ENCODE peak calls at places on chromosomes 7 and 10, in nine cellular contexts. P is psoas muscle; O is CD8-positive, alpha-beta memory T cell; Y is CD4-positive, alpha-beta memory T cell; R is HCT116; I is GM23248; N is CD8-positive, alpha-beta T cell; W is HepG2; A is lower lobe of right lung. C is an unnamed sample.

GRCh38 chr7:31373337-31374289 is 33.1 kb upstream of the NEUROD6 start:
- DNase-seq in W (peak; percentile 34), O (no peak), Y (no peak), N (no peak), A (no peak), I (peak; percentile 55), P (no peak), R (peak; percentile 51), C (no peak)

GRCh38 chr7:135111379-135111778 is 36.5 kb upstream of the TMEM140 start:
- DNase-seq in W (no peak), A (no peak), O (no peak), Y (no peak), N (no peak), R (no peak), I (peak; percentile 10), P (no peak), C (no peak)

GRCh38 chr7:88759216-88759955 is at the start of gene ZNF804B:
- DNase-seq in N (no peak), I (peak; percentile 8), A (no peak), W (no peak), R (no peak), O (peak; percentile 40), P (peak; percentile 42), Y (no peak), C (peak; percentile 38)

GRCh38 chr7:42236266-42237161 is 495 bp downstream of the GLI3 start:
- DNase-seq in Y (no peak), R (no peak), I (peak; percentile 85), O (no peak), W (no peak), N (no peak), A (peak; percentile 60), P (peak; percentile 73), C (peak; percentile 89)

GRCh38 chr10:1116051-1116450 is 59.9 kb downstream of the WDR37 start:
- DNase-seq in A (no peak), Y (no peak), P (no peak), O (no peak), N (no peak), W (no peak), R (no peak), I (no peak), C (no peak)

GRCh38 chr10:42304341-42304740 is 334.0 kb downstream of the ZNF33B start:
- DNase-seq in A (no peak), I (no peak), W (no peak), P (no peak), Y (no peak), O (no peak), R (no peak), N (no peak), C (no peak)

GRCh38 chr10:14173706-14174594 is 156.8 kb downstream of the FRMD4A start:
- DNase-seq in A (no peak), P (no peak), N (no peak), O (no peak), Y (peak; percentile 31), I (peak; percentile 29), W (no peak), R (no peak), C (no peak)

GRCh38 chr10:5532618-5533097 is 7.9 kb downstream of the CALML3 start:
- DNase-seq in Y (no peak), I (peak; percentile 55), A (no peak), O (no peak), R (no peak), W (no peak), P (no peak), N (no peak), C (peak; percentile 19)

GRCh38 chr7:4612939-4613841 is 68.9 kb upstream of the FOXK1 start:
- DNase-seq in Y (no peak), N (no peak), R (no peak), O (no peak), W (no peak), I (peak; percentile 64), P (no peak), A (no peak), C (peak; percentile 61)

GRCh38 chr10:78776746-78777145 is 292.0 kb upstream of the ZMIZ1 start:
- DNase-seq in Y (no peak), R (no peak), P (no peak), N (no peak), O (no peak), A (no peak), W (no peak), I (no peak), C (peak; percentile 47)

GRCh38 chr7:36670585-36671431 is 53.5 kb downstream of the AOAH start:
- DNase-seq in I (peak; percentile 69), W (peak; percentile 42), Y (peak; percentile 74), R (peak; percentile 60), N (peak; percentile 74), P (peak; percentile 56), O (peak; percentile 70), A (peak; percentile 53), C (no peak)

GRCh38 chr10:68212721-68213352 is 19.1 kb downstream of the ATOH7 start:
- DNase-seq in N (no peak), Y (peak; percentile 25), W (peak; percentile 15), I (peak; percentile 61), A (no peak), P (no peak), O (no peak), R (no peak), C (no peak)

GRCh38 chr7:24038993-24039392 is 245.0 kb upstream of the NPY start:
- DNase-seq in R (no peak), Y (no peak), A (no peak), I (no peak), N (no peak), P (no peak), W (no peak), O (no peak), C (no peak)

GRCh38 chr10:97782455-97783228 is 10.8 kb upstream of the SFRP5 start:
- DNase-seq in I (no peak), R (no peak), N (no peak), Y (no peak), P (no peak), W (no peak), O (no peak), A (no peak), C (no peak)

GRCh38 chr10:97570789-97571536 is 1.6 kb upstream of the ANKRD2 start:
- DNase-seq in P (peak; percentile 81), A (no peak), O (no peak), I (no peak), Y (no peak), W (no peak), R (no peak), N (no peak), C (peak; percentile 72)

GRCh38 chr7:68258569-68258968 is 1261.9 kb downstream of the TYW1 start:
- DNase-seq in P (no peak), I (no peak), R (no peak), Y (no peak), O (no peak), N (no peak), A (no peak), W (no peak), C (no peak)

GRCh38 chr10:75404335-75405200 is 3.0 kb upstream of the ZNF503 start:
- DNase-seq in R (no peak), Y (no peak), P (no peak), W (peak; percentile 67), I (no peak), O (no peak), A (peak; percentile 86), N (no peak), C (peak; percentile 56)

GRCh38 chr10:17175551-17175950 is 25.9 kb downstream of the TRDMT1 start:
- DNase-seq in W (no peak), Y (peak; percentile 8), R (no peak), I (peak; percentile 65), N (peak; percentile 13), A (no peak), P (no peak), O (no peak), C (no peak)

GRCh38 chr10:3793553-3793952 is 8.5 kb upstream of the KLF6 start:
- DNase-seq in Y (no peak), N (no peak), O (no peak), A (no peak), P (no peak), I (no peak), W (no peak), R (no peak), C (no peak)
- H3K4me1 ChIP-seq in Y (peaks cover 10% of the 10 kb centered on the region), N (no peaks in the 10 kb centered on the region), O (no peaks in the 10 kb centered on the region), A (no peaks in the 10 kb centered on the region), P (no peaks in the 10 kb centered on the region), I (no peaks in the 10 kb centered on the region), W (peaks cover 3% of the 10 kb centered on the region), R (peaks cover 6% of the 10 kb centered on the region), C (no peaks in the 10 kb centered on the region)

DNA sequence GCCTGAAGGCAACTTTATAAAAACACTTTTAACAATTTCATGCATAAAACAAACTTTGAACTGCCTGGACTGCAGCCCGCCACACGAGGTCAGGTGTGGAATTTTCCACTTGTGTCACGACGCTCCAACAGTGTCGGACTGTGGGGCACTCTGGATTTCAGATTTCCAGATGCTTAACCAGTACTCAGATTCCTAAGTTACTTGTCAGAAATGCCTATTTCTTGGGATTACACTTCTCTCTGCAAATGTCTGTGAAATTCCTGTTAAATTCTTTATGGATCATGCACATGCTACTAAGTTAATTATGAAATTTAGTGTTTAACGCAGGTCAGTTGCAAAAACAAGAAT is 477 bp upstream of the GPER1 start:
- DNase-seq in N (no peak), O (no peak), R (no peak), W (no peak), I (peak; percentile 75), Y (no peak), P (no peak), A (no peak), C (no peak)
- H3K4me1 ChIP-seq in N (peaks cover 11% of the 10 kb centered on the region), O (peaks cover 11% of the 10 kb centered on the region), R (peaks cover 33% of the 10 kb centered on the region), W (peaks cover 56% of the 10 kb centered on the region), I (peaks cover 34% of the 10 kb centered on the region), Y (peaks cover 10% of the 10 kb centered on the region), P (peaks cover 12% of the 10 kb centered on the region), A (peaks cover 49% of the 10 kb centered on the region), C (no peaks in the 10 kb centered on the region)

GRCh38 chr10:132114953-132115520 is 49.3 kb downstream of the JAKMIP3 start:
- DNase-seq in R (no peak), W (no peak), Y (no peak), P (no peak), A (peak; percentile 28), N (no peak), I (no peak), O (peak; percentile 13), C (peak; percentile 35)

GRCh38 chr10:132117146-132117545 is 51.4 kb downstream of the JAKMIP3 start:
- DNase-seq in O (peak; percentile 16), R (no peak), Y (no peak), I (no peak), A (peak; percentile 36), W (no peak), P (peak; percentile 39), N (no peak), C (peak; percentile 70)

GRCh38 chr10:132117636-132118190 is 52.0 kb downstream of the JAKMIP3 start:
- DNase-seq in P (no peak), N (no peak), R (no peak), A (peak; percentile 34), W (no peak), Y (no peak), O (peak; percentile 8), I (no peak), C (peak; percentile 36)

GRCh38 chr10:132113766-132114365 is 48.1 kb downstream of the JAKMIP3 start:
- DNase-seq in N (no peak), O (no peak), P (no peak), W (no peak), I (no peak), A (peak; percentile 24), Y (no peak), R (no peak), C (peak; percentile 51)

GRCh38 chr10:132115736-132116135 is 50.0 kb downstream of the JAKMIP3 start:
- DNase-seq in N (no peak), A (peak; percentile 38), I (no peak), O (peak; percentile 27), P (peak; percentile 54), W (no peak), R (no peak), Y (no peak), C (peak; percentile 80)
- H3K4me1 ChIP-seq in N (no peaks in the 10 kb centered on the region), A (no peaks in the 10 kb centered on the region), I (no peaks in the 10 kb centered on the region), O (no peaks in the 10 kb centered on the region), P (no peaks in the 10 kb centered on the region), W (no peaks in the 10 kb centered on the region), R (no peaks in the 10 kb centered on the region), Y (no peaks in the 10 kb centered on the region), C (no peaks in the 10 kb centered on the region)

GRCh38 chr7:79911420-79911819 is 223.2 kb upstream of the GNAI1 start:
- DNase-seq in A (no peak), I (no peak), N (no peak), W (no peak), O (no peak), Y (no peak), P (no peak), R (no peak), C (no peak)
- H3K4me1 ChIP-seq in A (no peaks in the 10 kb centered on the region), I (no peaks in the 10 kb centered on the region), N (peaks cover 53% of the 10 kb centered on the region), W (no peaks in the 10 kb centered on the region), O (peaks cover 18% of the 10 kb centered on the region), Y (no peaks in the 10 kb centered on the region), P (no peaks in the 10 kb centered on the region), R (peaks cover 7% of the 10 kb centered on the region), C (no peaks in the 10 kb centered on the region)